ENCODE peak calls at places on chromosomes 2 and 18, in seven cellular contexts. I, H, B, Q, A, E and U are unnamed samples.

GRCh38 chr2:100786297-100786658 is 33.7 kb upstream of the NPAS2 start:
- DNase-seq in I (peak), H (no peak), B (peak), Q (no peak), A (no peak), E (no peak), U (no peak)

GRCh38 chr2:241990466-241990865 is 120.9 kb downstream of the RTP5 start:
- DNase-seq in I (no peak), H (no peak), B (no peak), Q (no peak), A (no peak), E (no peak), U (no peak)

GRCh38 chr2:75200140-75200985 is 1.0 kb upstream of the TACR1 start:
- DNase-seq in I (peak), H (peak), B (peak), Q (peak), A (no peak), E (peak), U (no peak)

GRCh38 chr18:6920099-6920955 is 190.8 kb downstream of the ARHGAP28 start:
- DNase-seq in I (peak), H (peak), B (peak), Q (peak), A (peak), E (peak), U (peak)

GRCh38 chr18:13453714-13454113 is 235.2 kb downstream of the LDLRAD4 start:
- DNase-seq in I (no peak), H (no peak), B (no peak), Q (no peak), A (no peak), E (no peak), U (peak)

GRCh38 chr2:140157816-140158215 is 1377.6 kb upstream of the NXPH2 start:
- DNase-seq in I (no peak), H (no peak), B (no peak), Q (no peak), A (no peak), E (no peak), U (no peak)

GRCh38 chr2:39395313-39395712 is 41.8 kb downstream of the MAP4K3 start:
- DNase-seq in I (no peak), H (no peak), B (no peak), Q (no peak), A (no peak), E (no peak), U (no peak)

GRCh38 chr2:237996041-237996593 is 29.3 kb downstream of the UBE2F start:
- DNase-seq in I (peak), H (peak), B (no peak), Q (no peak), A (no peak), E (no peak), U (no peak)

GRCh38 chr18:44765451-44765850 is 84.8 kb downstream of the SETBP1 start:
- DNase-seq in I (no peak), H (no peak), B (no peak), Q (no peak), A (no peak), E (no peak), U (no peak)

GRCh38 chr2:111133603-111134002 is 12.9 kb downstream of the BCL2L11 start:
- DNase-seq in I (no peak), H (no peak), B (no peak), Q (no peak), A (no peak), E (no peak), U (no peak)

GRCh38 chr18:59414254-59414653 is 55.2 kb upstream of the LMAN1 start:
- DNase-seq in I (no peak), H (no peak), B (no peak), Q (no peak), A (no peak), E (no peak), U (no peak)

GRCh38 chr2:144523606-144524131 is 3.8 kb upstream of the ZEB2 start:
- DNase-seq in I (no peak), H (no peak), B (no peak), Q (no peak), A (no peak), E (no peak), U (no peak)

GRCh38 chr2:233793465-233794127 is 15.5 kb downstream of the MROH2A start:
- DNase-seq in I (no peak), H (no peak), B (no peak), Q (no peak), A (no peak), E (no peak), U (no peak)

GRCh38 chr18:8301427-8302172 is 307.6 kb upstream of the RAB12 start:
- DNase-seq in I (peak), H (no peak), B (no peak), Q (no peak), A (no peak), E (peak), U (no peak)

GRCh38 chr2:55431982-55432627 is 12.4 kb upstream of the CCDC88A start:
- DNase-seq in I (peak), H (no peak), B (no peak), Q (no peak), A (no peak), E (no peak), U (no peak)

GRCh38 chr2:3642521-3643215 is 15.3 kb upstream of the ALLC start:
- DNase-seq in I (no peak), H (peak), B (no peak), Q (no peak), A (no peak), E (no peak), U (peak)

GRCh38 chr2:219612605-219613286 is 14.7 kb upstream of the SLC4A3 start:
- DNase-seq in I (no peak), H (no peak), B (no peak), Q (no peak), A (no peak), E (no peak), U (no peak)

GRCh38 chr2:188119112-188119838 is 172.4 kb upstream of the GULP1 start:
- DNase-seq in I (no peak), H (no peak), B (no peak), Q (no peak), A (no peak), E (no peak), U (no peak)

GRCh38 chr2:37488911-37489310 is 144.5 kb downstream of the QPCT start:
- DNase-seq in I (peak), H (no peak), B (no peak), Q (no peak), A (no peak), E (no peak), U (no peak)

GRCh38 chr2:234377761-234378341 is 119.0 kb downstream of the ARL4C start:
- DNase-seq in I (peak), H (no peak), B (no peak), Q (no peak), A (peak), E (no peak), U (no peak)

GRCh38 chr2:23611839-23612238 is 226.9 kb downstream of the KLHL29 start:
- DNase-seq in I (no peak), H (no peak), B (no peak), Q (no peak), A (no peak), E (no peak), U (no peak)

GRCh38 chr2:201680743-201681142 is 17.7 kb downstream of the MPP4 start:
- DNase-seq in I (no peak), H (no peak), B (peak), Q (no peak), A (no peak), E (peak), U (no peak)

GRCh38 chr2:125516496-125517109 is 1139.4 kb upstream of the GYPC start:
- DNase-seq in I (peak), H (no peak), B (peak), Q (no peak), A (no peak), E (peak), U (no peak)

GRCh38 chr2:42931818-42932195 is 139.4 kb upstream of the HAAO start:
- DNase-seq in I (peak), H (no peak), B (no peak), Q (no peak), A (no peak), E (no peak), U (no peak)

GRCh38 chr2:86045541-86045940 is 60.1 kb downstream of the POLR1A start:
- DNase-seq in I (no peak), H (no peak), B (no peak), Q (no peak), A (no peak), E (no peak), U (peak)

GRCh38 chr2:28137221-28137620 is 246.7 kb downstream of the BABAM2 start:
- DNase-seq in I (peak), H (peak), B (no peak), Q (peak), A (peak), E (no peak), U (no peak)

GRCh38 chr2:240956161-240956934 is 42.1 kb upstream of the SNED1 start:
- DNase-seq in I (no peak), H (no peak), B (no peak), Q (no peak), A (no peak), E (no peak), U (no peak)

GRCh38 chr2:24926602-24927252 is 6.7 kb upstream of the ADCY3 start:
- DNase-seq in I (no peak), H (peak), B (no peak), Q (peak), A (peak), E (peak), U (peak)

GRCh38 chr18:66457245-66457644 is 146.6 kb downstream of the CDH19 start:
- DNase-seq in I (no peak), H (no peak), B (no peak), Q (no peak), A (no peak), E (no peak), U (no peak)

GRCh38 chr2:112074506-112074905 is 19.4 kb downstream of the TMEM87B start:
- DNase-seq in I (peak), H (no peak), B (no peak), Q (no peak), A (no peak), E (no peak), U (no peak)

GRCh38 chr2:44918095-44918775 is 23.3 kb upstream of the SIX3 start:
- DNase-seq in I (no peak), H (no peak), B (peak), Q (no peak), A (no peak), E (no peak), U (no peak)

GRCh38 chr2:120669121-120669952 is 66.3 kb upstream of the GLI2 start:
- DNase-seq in I (peak), H (no peak), B (no peak), Q (no peak), A (no peak), E (peak), U (peak)

GRCh38 chr2:223952280-223952968 is 4.8 kb upstream of the MRPL44 start:
- DNase-seq in I (no peak), H (no peak), B (no peak), Q (no peak), A (no peak), E (no peak), U (no peak)

GRCh38 chr2:110816404-110817365 is 84.3 kb downstream of the ACOXL start:
- DNase-seq in I (peak), H (no peak), B (no peak), Q (no peak), A (no peak), E (no peak), U (no peak)

GRCh38 chr2:35501076-35501475 is 854.5 kb upstream of the CRIM1 start:
- DNase-seq in I (no peak), H (no peak), B (no peak), Q (no peak), A (no peak), E (no peak), U (no peak)

GRCh38 chr2:20580690-20581437 is 70.0 kb downstream of the HS1BP3 start:
- DNase-seq in I (peak), H (no peak), B (no peak), Q (no peak), A (no peak), E (no peak), U (peak)

GRCh38 chr2:156445311-156446218 is 9.4 kb downstream of the GPD2 start:
- DNase-seq in I (peak), H (no peak), B (peak), Q (no peak), A (no peak), E (no peak), U (no peak)

GRCh38 chr2:233643128-233643527 is 6.9 kb downstream of the UGT1A10 start:
- DNase-seq in I (no peak), H (no peak), B (no peak), Q (no peak), A (no peak), E (no peak), U (no peak)

DNA sequence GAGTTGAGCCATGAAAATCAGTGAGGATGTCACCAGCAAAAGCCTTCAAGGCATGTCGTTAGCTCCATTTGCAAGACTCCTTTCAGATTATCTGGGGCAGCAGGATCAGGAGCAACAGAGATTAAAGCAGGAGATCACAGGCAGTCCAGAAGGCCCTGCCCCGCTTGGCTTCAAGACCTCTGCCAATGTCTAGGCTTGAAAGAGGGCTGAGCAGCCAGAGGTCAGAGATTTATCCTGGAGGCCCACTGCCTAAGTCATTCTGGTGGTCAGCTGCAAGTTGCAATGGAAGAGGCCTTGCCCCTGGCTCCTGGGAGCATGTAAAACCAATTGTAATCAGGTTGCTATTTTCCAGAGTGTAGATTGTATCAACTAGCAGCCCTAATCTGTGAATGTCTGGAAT is 416.5 kb downstream of the BCL11A start:
- DNase-seq in I (no peak), H (no peak), B (no peak), Q (no peak), A (no peak), E (no peak), U (no peak)
- TF ChIP-seq POLR2A in I (no peak), H (no peak), B (no peak), Q (no peak), A (no peak), E (no peak), U (no peak)

GRCh38 chr18:26091047-26091630 is 726 bp upstream of the SS18 start:
- DNase-seq in I (no peak), H (peak), B (peak), Q (peak), A (peak), E (peak), U (no peak)
- TF ChIP-seq POLR2A in I (no peak), H (no peak), B (no peak), Q (no peak), A (no peak), E (no peak), U (no peak)

DNA sequence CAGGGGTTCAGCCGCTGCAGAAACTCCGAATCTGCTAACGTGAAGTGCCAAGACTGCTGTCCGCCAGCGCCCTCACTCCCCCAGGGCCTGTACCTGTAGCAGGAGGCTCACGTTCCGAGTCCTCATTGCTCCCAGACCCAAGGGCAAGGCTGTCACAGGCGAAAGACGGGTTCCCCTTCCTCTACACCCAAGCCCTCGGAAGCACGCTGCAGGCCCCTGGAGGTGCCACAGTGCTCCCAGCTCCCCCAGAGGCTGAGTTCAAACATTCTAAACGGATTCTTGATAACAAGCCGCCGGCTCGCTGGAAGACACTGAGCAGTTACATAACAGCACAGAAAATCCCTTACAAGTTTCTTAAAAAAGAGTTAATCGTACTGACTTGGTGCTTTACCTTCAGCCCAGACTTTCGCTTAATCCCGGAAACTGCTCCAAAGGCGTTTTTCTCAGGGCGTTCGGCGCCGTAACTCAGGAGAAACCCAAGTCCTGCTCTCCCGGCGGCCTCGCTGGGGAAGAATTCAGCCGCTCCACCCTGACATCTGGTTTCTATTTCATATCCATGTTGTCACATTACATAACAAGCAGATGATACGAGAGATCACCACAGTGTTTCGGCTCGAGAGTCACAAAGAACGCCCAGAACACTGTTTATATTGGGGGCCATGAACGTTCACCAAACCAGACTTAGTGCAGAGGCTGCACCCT is 92.0 kb downstream of the HDAC4 start:
- DNase-seq in I (peak), H (peak), B (no peak), Q (peak), A (peak), E (no peak), U (peak)
- TF ChIP-seq POLR2A in I (peak), H (no peak), B (no peak), Q (no peak), A (peak), E (no peak), U (no peak)

GRCh38 chr2:178480227-178481181 is at the start of gene PLEKHA3:
- DNase-seq in I (peak), H (peak), B (peak), Q (peak), A (peak), E (peak), U (peak)
- TF ChIP-seq POLR2A in I (peak), H (peak), B (peak), Q (peak), A (peak), E (peak), U (peak)

GRCh38 chr2:160408205-160408561 is 85.4 kb downstream of the RBMS1 start:
- DNase-seq in I (no peak), H (no peak), B (no peak), Q (no peak), A (no peak), E (no peak), U (peak)

GRCh38 chr2:160408575-160409291 is 84.9 kb downstream of the RBMS1 start:
- DNase-seq in I (no peak), H (no peak), B (no peak), Q (no peak), A (no peak), E (no peak), U (no peak)

GRCh38 chr2:160406591-160407392 is 86.8 kb downstream of the RBMS1 start:
- DNase-seq in I (peak), H (peak), B (no peak), Q (peak), A (peak), E (peak), U (no peak)

GRCh38 chr2:160409480-160409879 is 84.1 kb downstream of the RBMS1 start:
- DNase-seq in I (no peak), H (no peak), B (no peak), Q (no peak), A (no peak), E (no peak), U (no peak)

DNA sequence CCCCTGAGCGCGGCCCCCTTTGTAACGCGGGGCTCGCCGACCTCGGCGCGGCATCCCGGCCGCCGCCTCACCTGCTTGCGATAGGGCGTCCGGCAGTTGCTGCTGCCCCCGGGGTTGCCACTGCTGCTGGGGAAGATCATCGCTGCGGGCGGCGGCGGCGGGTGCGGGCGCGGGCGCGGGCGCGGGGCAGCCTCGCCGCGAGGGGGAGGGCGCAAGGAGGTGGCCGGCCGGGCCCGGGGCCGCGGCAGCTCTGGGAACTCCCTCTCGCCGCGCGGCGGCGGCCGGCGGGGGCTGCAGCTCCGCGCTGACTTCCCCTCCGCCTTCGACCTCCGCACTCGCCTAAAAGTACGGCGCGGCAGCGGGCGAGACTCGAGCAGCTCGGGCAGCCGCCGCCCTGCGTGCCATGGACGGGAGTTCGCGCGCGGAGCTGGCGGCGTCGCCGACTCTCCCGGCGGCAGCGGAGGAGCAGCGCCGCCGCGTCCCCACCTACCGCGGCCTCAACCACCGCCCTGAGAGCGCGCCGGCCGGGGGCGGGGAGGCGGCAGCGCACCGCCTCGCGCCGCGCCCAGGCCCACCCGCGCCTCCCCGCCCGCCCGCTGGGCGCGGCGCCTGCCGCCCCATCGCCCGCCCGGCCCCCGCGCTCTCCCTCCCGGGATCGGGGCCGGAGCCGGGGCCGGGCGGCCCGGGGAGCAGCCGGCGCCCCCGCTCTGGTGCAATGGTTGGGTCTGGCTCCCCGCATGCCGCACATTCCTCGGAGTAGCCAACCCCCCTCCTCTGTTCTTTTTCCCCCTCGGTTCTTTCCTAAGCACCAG is 86.0 kb downstream of the RBMS1 start:
- DNase-seq in I (peak), H (peak), B (no peak), Q (peak), A (no peak), E (peak), U (no peak)
- TF ChIP-seq POLR2A in I (peak), H (peak), B (peak), Q (peak), A (peak), E (peak), U (peak)

DNA sequence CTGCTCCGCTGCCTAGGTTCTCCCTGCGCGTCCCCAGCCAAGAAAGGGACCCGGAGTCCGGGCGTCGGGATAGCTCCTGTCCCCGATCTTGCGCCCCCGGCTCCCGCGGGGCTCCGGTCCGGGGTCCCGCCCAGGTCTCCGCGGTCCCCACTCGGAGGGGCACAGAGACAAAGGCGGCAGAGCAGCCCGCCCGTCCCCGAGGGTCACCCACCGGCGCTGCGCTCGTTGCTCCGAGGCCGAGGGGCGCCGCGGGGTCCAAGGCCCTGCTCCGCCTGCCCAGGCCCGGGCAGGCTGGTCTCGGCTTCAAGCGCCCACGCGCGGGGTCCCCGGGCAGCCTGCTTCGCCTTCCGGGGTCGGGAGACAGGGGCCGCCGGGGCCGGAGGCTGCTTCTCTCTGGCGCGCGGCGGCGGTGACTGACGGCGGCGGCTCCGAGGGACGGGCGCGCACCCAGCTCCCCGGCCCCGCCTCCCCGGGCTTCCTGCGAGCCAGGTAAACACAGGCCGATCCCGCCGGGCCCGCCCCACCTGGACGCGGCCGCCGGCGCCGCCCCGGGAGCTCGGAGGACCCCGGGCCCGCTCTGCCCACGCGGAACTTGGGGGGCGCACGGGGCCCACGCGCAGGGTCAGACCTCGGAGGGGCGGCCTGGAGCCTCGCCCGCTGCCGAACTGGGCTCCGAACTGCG is at the start of gene MBP:
- DNase-seq in I (no peak), H (peak), B (no peak), Q (peak), A (peak), E (peak), U (peak)
- TF ChIP-seq POLR2A in I (no peak), H (peak), B (no peak), Q (peak), A (peak), E (peak), U (peak)